ENCODE peak calls at places on chromosomes 5 and 9, in six cellular contexts. H is uterus, Y is heart left ventricle, L is sigmoid colon, F is IMR-90, U is adrenal gland. C is an unnamed sample.

GRCh38 chr5:52709171-52709925 is 78.4 kb upstream of the ITGA1 start:
- DNase-seq in Y (peak), L (no peak), F (peak), U (no peak), H (no peak), C (no peak)

GRCh38 chr5:14775857-14776256 is 95.7 kb downstream of the ANKH start:
- DNase-seq in F (peak), U (no peak), L (no peak), H (no peak), Y (peak), C (peak)

GRCh38 chr5:71586941-71587708 is at the start of gene MCCC2:
- DNase-seq in L (peak), H (peak), U (peak), F (peak), Y (peak), C (peak)

GRCh38 chr9:8826281-8826680 is 1026.7 kb upstream of the DMAC1 start:
- DNase-seq in F (no peak), Y (no peak), H (no peak), U (no peak), L (no peak), C (no peak)

GRCh38 chr5:32673272-32673671 is 37.8 kb upstream of the NPR3 start:
- DNase-seq in F (no peak), L (no peak), H (no peak), Y (no peak), U (no peak), C (no peak)

GRCh38 chr9:103361906-103362305 is 366.8 kb downstream of the CYLC2 start:
- DNase-seq in F (no peak), L (no peak), H (no peak), U (no peak), Y (no peak), C (no peak)

GRCh38 chr5:151153766-151154272 is 3.8 kb downstream of the ANXA6 start:
- DNase-seq in F (no peak), H (no peak), Y (no peak), L (no peak), U (no peak), C (no peak)

GRCh38 chr5:1865486-1865885 is 17.2 kb downstream of the IRX4 start:
- DNase-seq in L (no peak), F (no peak), Y (no peak), H (no peak), U (no peak), C (no peak)

GRCh38 chr5:14399054-14399657 is 182.4 kb upstream of the OTULINL start:
- DNase-seq in U (no peak), H (no peak), F (peak), Y (no peak), L (no peak), C (no peak)

GRCh38 chr9:93953492-93954435 is 1.4 kb downstream of the BARX1 start:
- DNase-seq in U (no peak), L (peak), H (no peak), F (no peak), Y (no peak), C (no peak)

GRCh38 chr5:116573279-116573616 is 1.4 kb downstream of the SEMA6A start:
- DNase-seq in H (peak), L (peak), Y (peak), F (no peak), U (peak), C (peak)

GRCh38 chr9:21964925-21965385 is 29.2 kb downstream of the CDKN2A start:
- DNase-seq in H (no peak), F (no peak), L (peak), Y (no peak), U (peak), C (peak)

GRCh38 chr9:109181284-109181683 is 14.2 kb upstream of the FRRS1L start:
- DNase-seq in L (no peak), H (no peak), F (no peak), Y (no peak), U (no peak), C (no peak)

GRCh38 chr5:16588434-16589214 is 28.2 kb downstream of the RETREG1 start:
- DNase-seq in U (no peak), F (no peak), L (no peak), Y (no peak), H (no peak), C (no peak)

GRCh38 chr9:127525426-127526188 is 74.3 kb downstream of the LRSAM1 start:
- DNase-seq in U (no peak), F (peak), Y (no peak), L (no peak), H (no peak), C (no peak)

GRCh38 chr9:116377179-116377790 is 223.7 kb downstream of the PAPPA start:
- DNase-seq in Y (no peak), L (no peak), U (no peak), F (peak), H (no peak), C (no peak)

GRCh38 chr5:180910735-180911134 is 11.8 kb downstream of the BTNL8 start:
- DNase-seq in H (no peak), Y (no peak), L (no peak), U (no peak), F (no peak), C (no peak)

GRCh38 chr9:113520109-113520642 is 56.6 kb downstream of the RGS3 start:
- DNase-seq in H (no peak), L (no peak), U (no peak), F (peak), Y (no peak), C (no peak)
- TF ChIP-seq POLR2A in H (no peak), L (no peak), U (no peak), F (no peak), Y (no peak), C (no peak)

GRCh38 chr5:40678021-40678939 is 1.4 kb upstream of the PTGER4 start:
- DNase-seq in U (no peak), L (no peak), F (no peak), H (no peak), Y (no peak), C (no peak)

GRCh38 chr5:40677456-40677855 is 2.3 kb upstream of the PTGER4 start:
- DNase-seq in Y (no peak), U (no peak), H (no peak), F (no peak), L (no peak), C (no peak)

GRCh38 chr5:40680741-40681350 is 1.1 kb downstream of the PTGER4 start:
- DNase-seq in Y (no peak), H (peak), L (peak), U (no peak), F (no peak), C (no peak)

GRCh38 chr5:40679998-40680681 is 425 bp downstream of the PTGER4 start:
- DNase-seq in F (no peak), H (peak), Y (peak), U (no peak), L (peak), C (no peak)

DNA sequence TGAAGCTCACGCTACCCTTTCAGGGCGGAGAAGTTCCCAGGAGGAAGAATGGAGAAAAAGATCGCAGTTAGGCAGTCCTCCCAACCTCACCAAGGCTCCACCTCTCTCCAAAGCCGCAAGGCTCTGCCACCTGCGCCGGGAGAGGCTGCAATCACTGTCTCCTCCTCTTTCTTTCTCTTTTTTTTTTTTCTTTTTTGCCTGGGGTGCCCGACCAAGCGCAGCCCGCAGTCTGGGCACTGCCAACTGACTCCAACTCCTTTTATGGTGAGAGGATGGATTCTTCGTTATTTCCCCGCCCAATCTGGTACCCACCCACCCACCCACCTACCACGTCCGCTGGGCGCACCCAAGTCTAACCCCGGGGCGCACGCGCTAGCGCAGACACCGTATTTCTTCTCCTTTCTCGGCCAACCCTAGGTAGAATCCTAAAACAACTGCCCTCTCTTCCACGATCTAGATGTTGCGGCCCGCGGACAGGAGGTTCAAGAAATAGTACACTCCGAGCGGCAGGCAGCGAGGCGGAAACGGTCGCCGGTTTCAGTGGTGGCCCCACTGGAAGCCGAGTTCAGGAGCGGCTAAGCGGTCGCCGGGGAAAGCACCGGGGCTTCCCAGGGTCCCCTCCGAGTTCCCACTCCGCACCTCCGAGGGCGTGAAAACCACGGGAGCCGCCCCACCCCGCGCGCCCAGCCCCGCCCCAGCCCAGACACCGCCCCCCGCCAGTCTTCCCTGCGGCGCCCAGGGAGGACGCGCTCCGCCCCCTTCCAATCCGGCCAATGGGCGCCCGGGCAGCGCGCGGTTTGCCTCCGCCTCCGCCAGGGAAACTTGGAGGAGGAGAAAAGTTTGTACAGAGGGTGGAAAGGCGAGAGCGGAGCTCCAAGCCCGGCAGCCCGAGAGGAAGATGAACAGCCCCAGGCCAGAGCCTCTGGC is at the start of gene PTGER4:
- DNase-seq in U (peak), Y (peak), L (peak), H (peak), F (peak), C (peak)
- H3K27ac ChIP-seq in U (peak), Y (peak), L (peak), H (peak), F (peak), C (peak)

GRCh38 chr9:131273146-131273545 is 3.2 kb downstream of the FAM78A start:
- DNase-seq in U (no peak), F (no peak), H (no peak), L (no peak), Y (peak), C (no peak)
- TF ChIP-seq POLR2A in U (no peak), F (no peak), H (no peak), L (no peak), Y (no peak), C (no peak)

DNA sequence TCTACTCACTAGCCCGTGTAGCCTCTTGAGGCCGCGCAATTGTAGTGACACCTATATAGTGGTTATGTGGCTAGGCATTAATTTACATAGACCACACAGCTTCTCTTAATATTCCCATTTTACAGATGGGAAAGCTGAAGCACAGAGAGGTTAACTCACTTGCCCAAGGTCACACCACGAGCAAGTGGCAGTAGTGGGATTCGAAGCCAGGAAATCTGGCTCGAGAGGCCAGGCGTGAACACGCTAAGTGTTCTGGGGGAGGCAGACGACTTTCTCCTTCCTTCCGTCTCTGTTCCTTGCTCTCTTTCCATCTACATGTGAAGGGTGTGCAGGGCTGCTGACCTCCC is 49.8 kb upstream of the IER5L start:
- DNase-seq in F (no peak), L (no peak), U (no peak), Y (no peak), H (no peak), C (no peak)
- H3K27ac ChIP-seq in F (no peak), L (no peak), U (no peak), Y (no peak), H (no peak), C (no peak)